ENCODE peak calls at places on chromosomes 12 and 14, in five cellular contexts. One of them, this sample, is unnamed.

GRCh38 chr14:33061667-33062325 is 123.1 kb downstream of the NPAS3 start:
- DNase-seq in IMR-90: no peak
- DNase-seq in neural progenitor cell: peak; percentile 17
- DNase-seq in transverse colon: no peak
- DNase-seq in GM20000: no peak
- DNase-seq in this sample: no peak

GRCh38 chr14:61498811-61499210 is 177.4 kb downstream of the PRKCH start:
- DNase-seq in transverse colon: no peak
- DNase-seq in GM20000: no peak
- DNase-seq in neural progenitor cell: no peak
- DNase-seq in IMR-90: peak; percentile 68
- DNase-seq in this sample: no peak

GRCh38 chr14:30808576-30808975 is 65.8 kb upstream of the COCH start:
- DNase-seq in neural progenitor cell: no peak
- DNase-seq in GM20000: no peak
- DNase-seq in IMR-90: no peak
- DNase-seq in transverse colon: no peak
- DNase-seq in this sample: peak; percentile 18

GRCh38 chr14:103427485-103428443 is 42.5 kb downstream of the MARK3 start:
- DNase-seq in transverse colon: no peak
- DNase-seq in neural progenitor cell: peak; percentile 8
- DNase-seq in IMR-90: peak; percentile 85
- DNase-seq in GM20000: no peak
- DNase-seq in this sample: peak; percentile 86

GRCh38 chr12:14810953-14811483 is 3.0 kb downstream of the SMCO3 start:
- DNase-seq in IMR-90: peak; percentile 33
- DNase-seq in GM20000: no peak
- DNase-seq in transverse colon: peak; percentile 8
- DNase-seq in neural progenitor cell: peak; percentile 32
- DNase-seq in this sample: peak; percentile 24

GRCh38 chr14:59041308-59041707 is 147.2 kb upstream of the DAAM1 start:
- DNase-seq in neural progenitor cell: no peak
- DNase-seq in GM20000: no peak
- DNase-seq in transverse colon: no peak
- DNase-seq in IMR-90: no peak
- DNase-seq in this sample: no peak

GRCh38 chr14:102280376-102280962 is 24.5 kb downstream of the MOK start:
- DNase-seq in GM20000: no peak
- DNase-seq in neural progenitor cell: no peak
- DNase-seq in IMR-90: peak; percentile 99
- DNase-seq in transverse colon: no peak
- DNase-seq in this sample: peak; percentile 96

GRCh38 chr12:4454315-4454860 is 8.8 kb upstream of the FGF6 start:
- DNase-seq in GM20000: no peak
- DNase-seq in transverse colon: no peak
- DNase-seq in IMR-90: no peak
- DNase-seq in neural progenitor cell: no peak
- DNase-seq in this sample: no peak

GRCh38 chr14:99258341-99258781 is 13.6 kb downstream of the BCL11B start:
- DNase-seq in IMR-90: no peak
- DNase-seq in transverse colon: no peak
- DNase-seq in neural progenitor cell: no peak
- DNase-seq in GM20000: no peak
- DNase-seq in this sample: no peak

GRCh38 chr14:39807271-39807670 is 375.0 kb upstream of the FBXO33 start:
- DNase-seq in neural progenitor cell: no peak
- DNase-seq in GM20000: no peak
- DNase-seq in IMR-90: no peak
- DNase-seq in transverse colon: no peak
- DNase-seq in this sample: no peak

GRCh38 chr12:110590806-110591326 is 7.7 kb upstream of the PPTC7 start:
- DNase-seq in neural progenitor cell: no peak
- DNase-seq in transverse colon: no peak
- DNase-seq in GM20000: peak; percentile 72
- DNase-seq in IMR-90: peak; percentile 44
- DNase-seq in this sample: peak; percentile 20

GRCh38 chr14:100788517-100789365 is 37.2 kb upstream of the MEG3 start:
- DNase-seq in neural progenitor cell: no peak
- DNase-seq in IMR-90: no peak
- DNase-seq in GM20000: no peak
- DNase-seq in transverse colon: no peak
- DNase-seq in this sample: no peak

GRCh38 chr14:38143651-38144505 is 63.8 kb upstream of the SSTR1 start:
- DNase-seq in IMR-90: peak; percentile 92
- DNase-seq in GM20000: no peak
- DNase-seq in transverse colon: no peak
- DNase-seq in neural progenitor cell: no peak
- DNase-seq in this sample: peak; percentile 72

GRCh38 chr12:95191060-95191696 is 26.1 kb downstream of the FGD6 start:
- DNase-seq in transverse colon: no peak
- DNase-seq in neural progenitor cell: no peak
- DNase-seq in GM20000: no peak
- DNase-seq in IMR-90: no peak
- DNase-seq in this sample: no peak

GRCh38 chr14:94267352-94267751 is 25.7 kb downstream of the SERPINA10 start:
- DNase-seq in transverse colon: no peak
- DNase-seq in IMR-90: no peak
- DNase-seq in GM20000: no peak
- DNase-seq in neural progenitor cell: no peak
- DNase-seq in this sample: no peak

GRCh38 chr12:1769809-1770494 is 50.4 kb upstream of the LRTM2 start:
- DNase-seq in transverse colon: no peak
- DNase-seq in IMR-90: peak; percentile 64
- DNase-seq in neural progenitor cell: no peak
- DNase-seq in GM20000: no peak
- DNase-seq in this sample: no peak

GRCh38 chr14:55731881-55732498 is 152.0 kb downstream of the KTN1 start:
- DNase-seq in transverse colon: peak; percentile 55
- DNase-seq in neural progenitor cell: peak; percentile 48
- DNase-seq in IMR-90: peak; percentile 24
- DNase-seq in GM20000: peak; percentile 35
- DNase-seq in this sample: peak; percentile 20

GRCh38 chr14:99971929-99972747 is 93.1 kb upstream of the EVL start:
- DNase-seq in IMR-90: peak; percentile 21
- DNase-seq in neural progenitor cell: peak; percentile 75
- DNase-seq in GM20000: peak; percentile 53
- DNase-seq in transverse colon: no peak
- DNase-seq in this sample: peak; percentile 6

GRCh38 chr14:36647827-36648753 is 13.6 kb upstream of the PAX9 start:
- DNase-seq in neural progenitor cell: peak; percentile 89
- DNase-seq in IMR-90: peak; percentile 30
- DNase-seq in transverse colon: no peak
- DNase-seq in GM20000: no peak
- DNase-seq in this sample: peak; percentile 55

GRCh38 chr14:55539975-55540374 is 40.0 kb upstream of the KTN1 start:
- DNase-seq in IMR-90: no peak
- DNase-seq in neural progenitor cell: no peak
- DNase-seq in transverse colon: no peak
- DNase-seq in GM20000: no peak
- DNase-seq in this sample: no peak

GRCh38 chr14:88681755-88682494 is 110.8 kb downstream of the EML5 start:
- DNase-seq in GM20000: no peak
- DNase-seq in transverse colon: no peak
- DNase-seq in IMR-90: no peak
- DNase-seq in neural progenitor cell: no peak
- DNase-seq in this sample: no peak

GRCh38 chr12:50325890-50326391 is 42.6 kb upstream of the LIMA1 start:
- DNase-seq in IMR-90: no peak
- DNase-seq in transverse colon: peak; percentile 27
- DNase-seq in GM20000: no peak
- DNase-seq in neural progenitor cell: no peak
- DNase-seq in this sample: no peak

GRCh38 chr14:37186865-37187264 is 10.9 kb upstream of the MIPOL1 start:
- DNase-seq in IMR-90: no peak
- DNase-seq in GM20000: no peak
- DNase-seq in neural progenitor cell: no peak
- DNase-seq in transverse colon: no peak
- DNase-seq in this sample: no peak

GRCh38 chr12:96487214-96487613 is 2.2 kb upstream of the CFAP54 start:
- DNase-seq in neural progenitor cell: no peak
- DNase-seq in IMR-90: peak; percentile 88
- DNase-seq in transverse colon: no peak
- DNase-seq in GM20000: no peak
- DNase-seq in this sample: peak; percentile 77

GRCh38 chr14:74258705-74259035 is 19.4 kb downstream of the VSX2 start:
- DNase-seq in GM20000: no peak
- DNase-seq in IMR-90: no peak
- DNase-seq in transverse colon: no peak
- DNase-seq in neural progenitor cell: no peak
- DNase-seq in this sample: no peak

GRCh38 chr12:65106948-65107347 is 14.2 kb downstream of the WIF1 start:
- DNase-seq in IMR-90: peak; percentile 3
- DNase-seq in GM20000: peak; percentile 21
- DNase-seq in neural progenitor cell: no peak
- DNase-seq in transverse colon: no peak
- DNase-seq in this sample: peak; percentile 9
- TF ChIP-seq CTCF in IMR-90: peak; percentile 40
- TF ChIP-seq CTCF in GM20000: peak; percentile 6
- TF ChIP-seq CTCF in neural progenitor cell: peak; percentile 40
- TF ChIP-seq CTCF in transverse colon: peak; percentile 26
- TF ChIP-seq CTCF in this sample: peak; percentile 38

DNA sequence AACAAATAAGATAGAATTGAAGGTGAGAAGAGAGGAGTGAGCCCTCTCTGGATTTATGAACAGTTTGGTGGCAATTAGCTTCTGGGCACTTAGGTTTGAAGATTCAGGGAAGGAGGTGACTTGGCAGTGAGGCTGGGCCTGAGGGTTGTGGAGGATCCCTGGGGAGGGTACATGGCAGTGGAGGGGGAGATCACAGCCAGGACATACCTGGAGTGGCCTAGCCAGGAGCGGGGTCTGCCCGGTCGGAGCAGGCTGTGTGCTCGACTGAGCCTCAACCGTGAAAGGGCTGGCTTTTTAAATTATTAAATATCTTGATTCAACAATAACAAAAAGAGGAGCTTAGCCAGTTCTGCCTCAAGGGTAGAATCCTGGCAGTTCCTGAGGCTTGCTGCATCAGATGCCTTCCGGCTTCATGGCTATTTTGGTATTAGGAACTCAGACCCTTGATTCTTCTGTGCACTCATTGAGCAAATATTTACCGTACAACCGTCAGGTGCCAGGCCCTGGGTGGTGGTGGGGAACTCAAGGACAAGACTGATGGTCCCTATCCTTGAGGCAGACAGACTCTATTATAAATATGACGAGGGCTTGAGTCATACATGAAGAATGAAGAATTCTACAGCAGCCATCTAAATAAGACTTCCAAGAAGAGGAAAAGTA is 73.4 kb downstream of the SPTB start:
- DNase-seq in transverse colon: no peak
- DNase-seq in neural progenitor cell: no peak
- DNase-seq in GM20000: no peak
- DNase-seq in IMR-90: peak; percentile 92
- DNase-seq in this sample: peak; percentile 91
- TF ChIP-seq CTCF in transverse colon: no peak
- TF ChIP-seq CTCF in neural progenitor cell: no peak
- TF ChIP-seq CTCF in GM20000: no peak
- TF ChIP-seq CTCF in IMR-90: no peak
- TF ChIP-seq CTCF in this sample: no peak

DNA sequence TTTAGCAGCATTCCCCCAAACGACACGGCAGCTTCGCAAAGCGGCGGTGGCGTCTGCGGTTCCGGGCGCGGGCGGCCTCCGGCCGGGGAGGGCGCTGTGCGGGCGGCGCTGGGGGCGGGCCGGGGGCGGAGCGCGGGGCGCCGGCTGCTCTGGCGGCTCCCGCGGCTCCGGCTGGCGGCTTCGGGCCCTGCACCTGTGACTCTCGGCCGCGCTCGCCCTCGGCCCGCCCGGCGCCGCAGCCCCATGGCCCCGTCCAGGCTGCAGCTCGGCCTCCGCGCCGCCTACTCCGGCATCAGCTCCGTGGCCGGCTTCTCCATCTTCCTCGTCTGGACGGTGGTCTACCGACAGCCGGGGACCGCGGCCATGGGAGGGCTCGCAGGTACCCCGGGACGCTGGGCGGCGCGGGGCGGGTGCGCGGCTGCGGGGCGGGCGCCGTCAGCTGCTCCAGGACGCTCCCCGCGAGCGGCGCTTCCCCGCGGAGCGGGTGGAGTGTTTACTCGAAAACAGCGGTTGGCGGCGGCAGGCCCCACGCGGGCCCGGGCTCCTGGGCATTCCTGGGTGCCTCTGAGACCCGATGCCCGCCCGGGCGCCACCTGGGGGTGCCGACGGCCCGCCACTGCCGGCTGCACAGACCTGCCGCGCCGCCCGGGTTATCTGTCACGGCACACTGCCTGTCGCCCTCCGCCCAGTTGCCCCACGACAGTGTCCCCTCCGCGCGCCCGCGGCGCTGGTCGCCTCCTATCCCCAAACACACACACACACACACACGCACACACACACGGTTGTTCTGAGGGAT is at the start of gene SLC48A1:
- DNase-seq in IMR-90: peak; percentile 46
- DNase-seq in neural progenitor cell: peak; percentile 93
- DNase-seq in GM20000: peak; percentile 96
- DNase-seq in transverse colon: peak; percentile 82
- DNase-seq in this sample: no peak
- TF ChIP-seq CTCF in IMR-90: peak; percentile 39
- TF ChIP-seq CTCF in neural progenitor cell: peak; percentile 32
- TF ChIP-seq CTCF in GM20000: peak; percentile 61
- TF ChIP-seq CTCF in transverse colon: peak; percentile 37
- TF ChIP-seq CTCF in this sample: peak; percentile 29

GRCh38 chr14:67582061-67582460 is 18.0 kb downstream of the PIGH start:
- DNase-seq in neural progenitor cell: no peak
- DNase-seq in IMR-90: no peak
- DNase-seq in transverse colon: no peak
- DNase-seq in GM20000: no peak
- DNase-seq in this sample: no peak
- TF ChIP-seq CTCF in neural progenitor cell: no peak
- TF ChIP-seq CTCF in IMR-90: no peak
- TF ChIP-seq CTCF in transverse colon: no peak
- TF ChIP-seq CTCF in GM20000: no peak
- TF ChIP-seq CTCF in this sample: no peak

GRCh38 chr14:24147761-24148428 is 597 bp downstream of the RNF31 start:
- DNase-seq in transverse colon: no peak
- DNase-seq in neural progenitor cell: no peak
- DNase-seq in IMR-90: no peak
- DNase-seq in GM20000: no peak
- DNase-seq in this sample: no peak
- TF ChIP-seq CTCF in transverse colon: no peak
- TF ChIP-seq CTCF in neural progenitor cell: no peak
- TF ChIP-seq CTCF in IMR-90: no peak
- TF ChIP-seq CTCF in GM20000: no peak
- TF ChIP-seq CTCF in this sample: no peak